ENCODE peak calls at places on chromosomes 16 and 17, in ten cellular contexts. R, F, K, Y, D, Q, C, O, W and Z are unnamed samples. For H3K9me3, the result is how much of the 10 kb centered on the place peaks cover.

GRCh38 chr16:88754912-88755744 is 29.9 kb downstream of the PIEZO1 start:
- DNase-seq in W (no peak), D (peak), O (no peak), K (peak), Q (peak), R (peak), F (peak), Y (peak), C (no peak), Z (peak)

GRCh38 chr17:63476857-63477470 is at the start of gene ACE:
- DNase-seq in K (peak), C (peak), Y (peak), Q (peak), W (no peak), F (no peak), O (peak), R (peak), D (no peak), Z (peak)

GRCh38 chr17:39648876-39649430 is 12.0 kb downstream of the STARD3 start:
- DNase-seq in D (peak), Y (peak), O (no peak), K (no peak), F (no peak), C (no peak), R (no peak), Q (no peak), W (no peak), Z (no peak)

GRCh38 chr16:28549301-28549899 is 4.3 kb upstream of the SGF29 start:
- DNase-seq in W (no peak), D (peak), Y (peak), R (peak), C (no peak), K (peak), O (peak), Q (no peak), F (peak), Z (peak)

GRCh38 chr16:56861092-56861610 is 3.9 kb upstream of the SLC12A3 start:
- DNase-seq in D (peak), F (peak), W (no peak), K (peak), C (peak), R (no peak), O (peak), Y (no peak), Q (peak), Z (peak)

GRCh38 chr16:17414421-17414820 is 56.3 kb downstream of the XYLT1 start:
- DNase-seq in D (no peak), F (no peak), Y (no peak), C (no peak), O (no peak), K (peak), Q (no peak), W (no peak), R (no peak), Z (no peak)

GRCh38 chr16:50598936-50599361 is 50.8 kb downstream of the NKD1 start:
- DNase-seq in D (no peak), C (no peak), R (no peak), Y (no peak), Q (no peak), K (no peak), O (no peak), W (no peak), F (no peak), Z (no peak)

GRCh38 chr17:63191610-63192009 is 225.6 kb downstream of the TANC2 start:
- DNase-seq in Y (no peak), C (no peak), D (no peak), R (no peak), F (no peak), Q (no peak), O (peak), K (no peak), W (no peak), Z (no peak)

GRCh38 chr16:2043980-2044451 is 3.6 kb downstream of the NTHL1 start:
- DNase-seq in K (no peak), Y (no peak), O (no peak), C (no peak), F (no peak), Q (no peak), D (no peak), R (no peak), W (no peak), Z (no peak)

GRCh38 chr17:62017496-62017895 is 47.6 kb downstream of the MED13 start:
- DNase-seq in O (no peak), Q (no peak), R (no peak), F (no peak), D (peak), C (no peak), K (no peak), Y (peak), W (no peak), Z (no peak)

GRCh38 chr17:31581022-31581483 is 189.6 kb downstream of the RAB11FIP4 start:
- DNase-seq in R (peak), C (no peak), F (peak), O (no peak), K (no peak), D (peak), W (no peak), Q (no peak), Y (peak), Z (no peak)

GRCh38 chr16:10629592-10629963 is 49.2 kb upstream of the EMP2 start:
- DNase-seq in R (peak), F (no peak), K (no peak), D (no peak), Q (no peak), O (no peak), W (no peak), C (no peak), Y (no peak), Z (peak)

GRCh38 chr17:28347261-28347891 is 10.0 kb downstream of the POLDIP2 start:
- DNase-seq in R (peak), Y (peak), K (no peak), W (no peak), C (no peak), F (peak), D (peak), Q (no peak), O (no peak), Z (no peak)

GRCh38 chr16:9286930-9287329 is 195.5 kb downstream of the HAPSTR1 start:
- DNase-seq in C (no peak), K (no peak), D (no peak), F (no peak), W (no peak), R (no peak), O (no peak), Q (no peak), Y (no peak), Z (peak)

GRCh38 chr17:67364847-67365761 is 1.3 kb downstream of the PSMD12 start:
- DNase-seq in Q (no peak), R (peak), Y (no peak), W (no peak), F (no peak), K (no peak), D (no peak), C (no peak), O (peak), Z (no peak)
- H2AFZ ChIP-seq in Q (no peak), R (no peak), Y (no peak), W (no peak), F (no peak), K (no peak), D (no peak), C (no peak), O (no peak), Z (no peak)

GRCh38 chr16:47045459-47045858 is 72.0 kb upstream of the DNAJA2 start:
- DNase-seq in R (no peak), F (no peak), Q (no peak), Y (no peak), C (no peak), O (no peak), W (no peak), K (no peak), D (no peak), Z (no peak)

GRCh38 chr16:47043970-47044684 is 70.7 kb upstream of the DNAJA2 start:
- DNase-seq in O (no peak), K (no peak), D (no peak), C (no peak), Y (no peak), F (no peak), W (no peak), Q (no peak), R (no peak), Z (no peak)

GRCh38 chr16:47045023-47045422 is 71.5 kb upstream of the DNAJA2 start:
- DNase-seq in F (no peak), R (no peak), O (no peak), K (no peak), C (no peak), W (no peak), Q (no peak), D (peak), Y (no peak), Z (no peak)

GRCh38 chr16:47047804-47048203 is 74.3 kb upstream of the DNAJA2 start:
- DNase-seq in K (no peak), C (no peak), W (no peak), D (no peak), R (no peak), Q (no peak), F (no peak), O (no peak), Y (no peak), Z (no peak)

GRCh38 chr16:47046726-47047602 is 73.5 kb upstream of the DNAJA2 start:
- DNase-seq in Q (no peak), Y (no peak), O (no peak), W (no peak), K (no peak), R (no peak), D (no peak), F (no peak), C (no peak), Z (no peak)
- H3K4me3 ChIP-seq in Q (no peak), Y (no peak), O (no peak), W (no peak), K (no peak), R (no peak), D (no peak), F (no peak), C (no peak), Z (no peak)

DNA sequence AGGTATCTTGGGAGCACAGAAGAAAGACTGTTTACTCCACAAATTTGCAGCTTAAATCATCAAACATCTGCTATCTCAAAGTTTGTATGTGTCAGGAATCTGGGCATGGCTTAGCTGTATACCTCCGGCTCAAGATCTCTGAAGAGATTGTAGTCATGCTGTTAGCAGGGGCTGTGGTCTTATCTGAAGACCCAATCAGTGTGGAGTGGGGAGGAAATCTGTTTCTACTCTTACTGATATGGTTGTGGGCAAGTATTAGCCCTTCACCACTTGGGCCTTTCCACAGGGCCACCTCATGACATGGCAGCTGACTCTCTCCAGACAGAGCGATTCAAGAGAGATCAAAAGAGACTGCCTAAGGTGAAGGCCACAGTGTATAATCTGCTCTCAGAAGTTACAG is 438.7 kb downstream of the KIF2B start:
- DNase-seq in F (no peak), K (no peak), C (no peak), Q (no peak), Y (no peak), W (no peak), O (no peak), D (no peak), R (no peak), Z (no peak)
- H3K9me3 ChIP-seq in F (under half), K (under half), C (under half), Q (under half), Y (under half), W (under half), O (under half), D (under half), R (under half), Z (under half)

DNA sequence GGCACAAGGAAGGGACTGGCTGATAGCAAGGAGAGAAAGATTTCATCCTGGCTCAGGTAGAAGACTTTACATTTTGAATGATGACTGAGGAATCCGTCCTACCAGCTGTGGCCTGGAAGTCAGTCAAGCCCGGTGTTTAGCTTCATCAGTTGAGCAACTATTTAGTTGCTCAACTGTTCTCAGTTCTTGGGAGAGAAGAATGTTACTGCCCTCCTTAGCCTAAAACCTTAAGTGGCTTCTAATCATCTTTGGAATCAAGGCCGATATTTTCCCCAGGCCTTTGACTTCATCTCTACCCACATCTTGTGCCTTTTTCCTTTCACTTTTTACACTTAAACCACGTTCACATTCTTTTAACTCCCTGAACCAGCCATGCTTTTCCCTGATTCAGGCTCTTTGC is 17.3 kb upstream of the RBL2 start:
- DNase-seq in R (no peak), F (peak), K (no peak), Y (peak), D (peak), W (no peak), C (no peak), Q (no peak), O (no peak), Z (no peak)
- H2AFZ ChIP-seq in R (no peak), F (no peak), K (no peak), Y (no peak), D (no peak), W (peak), C (peak), Q (no peak), O (no peak), Z (no peak)

GRCh38 chr16:23147666-23148065 is 1.6 kb downstream of the USP31 start:
- DNase-seq in W (no peak), F (no peak), O (no peak), Q (no peak), Y (no peak), C (no peak), R (no peak), D (no peak), K (no peak), Z (no peak)
- H3K4me3 ChIP-seq in W (no peak), F (peak), O (peak), Q (peak), Y (no peak), C (no peak), R (peak), D (peak), K (peak), Z (no peak)

GRCh38 chr17:36212958-36213357 is 2.1 kb downstream of the CCL4L2 start:
- DNase-seq in Q (no peak), F (no peak), W (no peak), D (no peak), K (no peak), Y (no peak), O (peak), R (no peak), C (no peak), Z (no peak)
- H3K9me3 ChIP-seq in Q (under half), F (under half), W (under half), D (under half), K (under half), Y (under half), O (under half), R (under half), C (under half), Z (under half)

DNA sequence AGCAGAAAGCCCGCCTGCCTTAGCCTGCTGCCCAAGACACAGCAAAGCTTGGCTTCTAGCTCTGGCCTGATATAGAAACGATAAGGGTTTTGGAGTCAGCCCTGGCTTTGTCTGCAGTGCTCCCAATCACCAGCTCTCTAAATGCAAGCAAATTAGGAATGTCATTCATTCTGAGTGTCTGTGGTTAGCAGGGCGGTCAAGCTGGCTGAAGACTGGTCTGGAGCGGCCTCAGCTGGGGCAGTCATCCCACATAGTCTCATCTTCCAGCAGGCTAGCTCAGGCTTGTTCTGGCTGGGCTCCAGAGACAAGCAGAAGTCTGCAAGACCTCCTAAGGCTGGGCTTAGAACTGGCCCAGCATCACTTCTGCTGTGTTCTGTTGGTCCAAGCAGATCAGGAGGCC is 24.5 kb downstream of the TMC7 start:
- DNase-seq in Y (peak), C (no peak), D (peak), K (no peak), Q (peak), O (no peak), F (peak), R (peak), W (no peak), Z (no peak)
- H2AFZ ChIP-seq in Y (peak), C (no peak), D (no peak), K (no peak), Q (no peak), O (no peak), F (no peak), R (no peak), W (no peak), Z (no peak)

GRCh38 chr16:78465730-78466129 is 366.3 kb downstream of the WWOX start:
- DNase-seq in R (no peak), D (no peak), Y (no peak), C (no peak), F (no peak), Q (no peak), K (no peak), O (no peak), W (no peak), Z (no peak)

GRCh38 chr16:78474762-78475161 is 375.3 kb downstream of the WWOX start:
- DNase-seq in K (no peak), R (no peak), D (no peak), C (no peak), O (no peak), Q (no peak), F (no peak), Y (no peak), W (no peak), Z (no peak)

GRCh38 chr16:78473031-78473699 is 373.7 kb downstream of the WWOX start:
- DNase-seq in C (no peak), Q (no peak), F (no peak), K (no peak), O (no peak), Y (no peak), W (no peak), R (no peak), D (no peak), Z (no peak)

GRCh38 chr16:78464833-78465232 is 365.4 kb downstream of the WWOX start:
- DNase-seq in O (no peak), Q (no peak), W (no peak), F (no peak), Y (no peak), R (no peak), K (no peak), D (no peak), C (no peak), Z (no peak)

GRCh38 chr16:78469787-78470186 is 370.3 kb downstream of the WWOX start:
- DNase-seq in F (no peak), K (no peak), O (no peak), R (no peak), W (no peak), Q (no peak), D (no peak), C (no peak), Y (no peak), Z (no peak)
- H3K4me3 ChIP-seq in F (no peak), K (no peak), O (no peak), R (no peak), W (no peak), Q (no peak), D (no peak), C (no peak), Y (no peak), Z (no peak)